ENCODE peak calls at places on chromosomes 4 and X, in eight cellular contexts. V, M, T, G, Q, A, P and N are unnamed samples.

GRCh38 chr4:166435449-166435848 is 562.4 kb downstream of the TLL1 start:
- DNase-seq in V (no peak), M (no peak), T (peak; percentile 40), G (no peak), Q (no peak), A (no peak), P (no peak), N (no peak)

GRCh38 chr4:125828316-125828715 is 513.6 kb downstream of the FAT4 start:
- DNase-seq in V (no peak), M (no peak), T (no peak), G (no peak), Q (no peak), A (no peak), P (no peak), N (no peak)

GRCh38 chrX:80511969-80512760 is 91.9 kb downstream of the TENT5D start:
- DNase-seq in V (no peak), M (no peak), T (no peak), G (no peak), Q (no peak), A (no peak), P (peak; percentile 30), N (no peak)

GRCh38 chrX:68462653-68463052 is 29.4 kb upstream of the OPHN1 start:
- DNase-seq in V (peak; percentile 18), M (no peak), T (no peak), G (no peak), Q (no peak), A (peak; percentile 3), P (peak; percentile 29), N (no peak)

GRCh38 chr4:112517067-112517588 is 1.1 kb upstream of the NEUROG2 start:
- DNase-seq in V (no peak), M (no peak), T (no peak), G (no peak), Q (no peak), A (no peak), P (no peak), N (no peak)

GRCh38 chr4:165294907-165295306 is 32.6 kb upstream of the MSMO1 start:
- DNase-seq in V (peak; percentile 5), M (no peak), T (no peak), G (no peak), Q (no peak), A (no peak), P (no peak), N (no peak)

GRCh38 chr4:1793496-1793840 is 375 bp downstream of the FGFR3 start:
- DNase-seq in V (no peak), M (no peak), T (no peak), G (peak; percentile 65), Q (no peak), A (no peak), P (peak; percentile 63), N (no peak)

GRCh38 chrX:42803320-42803719 is 25.4 kb upstream of the PPP1R2C start:
- DNase-seq in V (no peak), M (no peak), T (peak; percentile 28), G (no peak), Q (no peak), A (no peak), P (no peak), N (no peak)

GRCh38 chr4:186757696-186758330 is 34.2 kb upstream of the FAT1 start:
- DNase-seq in V (no peak), M (no peak), T (peak; percentile 60), G (no peak), Q (no peak), A (no peak), P (no peak), N (no peak)

GRCh38 chr4:4857001-4857808 is 2.3 kb upstream of the MSX1 start:
- DNase-seq in V (no peak), M (no peak), T (no peak), G (no peak), Q (no peak), A (no peak), P (no peak), N (no peak)

GRCh38 chr4:122980860-122981259 is 58.5 kb upstream of the NUDT6 start:
- DNase-seq in V (no peak), M (no peak), T (no peak), G (no peak), Q (no peak), A (no peak), P (no peak), N (no peak)

GRCh38 chrX:21509912-21510311 is 135.7 kb downstream of the CNKSR2 start:
- DNase-seq in V (no peak), M (no peak), T (peak; percentile 29), G (no peak), Q (no peak), A (no peak), P (no peak), N (no peak)